ENCODE peak calls at places on chromosomes 1 and 21, in four cellular contexts. A is CD4-positive, alpha-beta T cell; M is activated CD4-positive, CD25-positive, alpha-beta regulatory T cell; G is activated T-cell treated with anti-CD3 and anti-CD28 coated beads for 1 hour. I is an unnamed sample.

GRCh38 chr1:229894535-229894934 is 172.5 kb upstream of the GALNT2 start:
- DNase-seq in A (no peak), M (no peak), G (no peak), I (no peak)

GRCh38 chr1:180196436-180197003 is 33.5 kb upstream of the LHX4 start:
- DNase-seq in A (no peak), M (no peak), G (no peak), I (no peak)

GRCh38 chr21:43905726-43906455 is 40.9 kb downstream of the AGPAT3 start:
- DNase-seq in A (no peak), M (no peak), G (no peak), I (peak; percentile 18)

GRCh38 chr1:224433671-224434446 is 738 bp downstream of the WDR26 start:
- DNase-seq in A (peak; percentile 30), M (peak; percentile 9), G (peak; percentile 27), I (peak; percentile 88)

GRCh38 chr1:28447674-28448073 is 58.2 kb upstream of the RCC1 start:
- DNase-seq in A (no peak), M (no peak), G (no peak), I (no peak)

GRCh38 chr1:228185641-228185965 is 20.0 kb downstream of the IBA57 start:
- DNase-seq in A (peak; percentile 27), M (no peak), G (no peak), I (peak; percentile 31)

GRCh38 chr1:10063878-10064277 is 31.1 kb downstream of the UBE4B start:
- DNase-seq in A (no peak), M (no peak), G (no peak), I (no peak)

GRCh38 chr1:235307158-235308124 is 20.5 kb downstream of the ARID4B start:
- DNase-seq in A (no peak), M (no peak), G (no peak), I (no peak)

GRCh38 chr21:31366825-31367224 is 22.8 kb upstream of the TIAM1 start:
- DNase-seq in A (no peak), M (no peak), G (no peak), I (no peak)

GRCh38 chr1:179809506-179810366 is 66.6 kb downstream of the FAM163A start:
- DNase-seq in A (peak; percentile 52), M (peak; percentile 39), G (peak; percentile 61), I (no peak)

GRCh38 chr1:19775831-19776230 is 23.9 kb downstream of the TMCO4 start:
- DNase-seq in A (no peak), M (no peak), G (no peak), I (no peak)

GRCh38 chr1:10514490-10515235 is 39.9 kb downstream of the PEX14 start:
- DNase-seq in A (no peak), M (no peak), G (no peak), I (no peak)

GRCh38 chr1:39646232-39647081 is 7.0 kb upstream of the HEYL start:
- DNase-seq in A (no peak), M (no peak), G (no peak), I (peak; percentile 89)

GRCh38 chr1:111754964-111755320 is 759 bp upstream of the DDX20 start:
- DNase-seq in A (no peak), M (no peak), G (no peak), I (peak; percentile 83)

GRCh38 chr1:48673725-48674124 is 103.0 kb downstream of the BEND5 start:
- DNase-seq in A (no peak), M (no peak), G (no peak), I (no peak)

GRCh38 chr1:224430511-224431113 is 4.0 kb downstream of the WDR26 start:
- DNase-seq in A (no peak), M (no peak), G (peak; percentile 7), I (no peak)

GRCh38 chr1:228370439-228370940 is 36.1 kb downstream of the TRIM11 start:
- DNase-seq in A (no peak), M (no peak), G (no peak), I (peak; percentile 57)

GRCh38 chr21:46059195-46059594 is 38.7 kb upstream of the COL6A2 start:
- DNase-seq in A (no peak), M (no peak), G (no peak), I (peak; percentile 43)

GRCh38 chr21:16533692-16534407 is 804.1 kb downstream of the USP25 start:
- DNase-seq in A (no peak), M (no peak), G (no peak), I (no peak)

GRCh38 chr1:10339815-10340214 is 59.0 kb upstream of the PGD start:
- DNase-seq in A (no peak), M (no peak), G (no peak), I (no peak)